ENCODE peak calls at places on chromosomes 3 and 15, in six cellular contexts. One of them, this sample, is unnamed.

GRCh38 chr3:138567403-138567802 is 26.7 kb downstream of the CEP70 start:
- DNase-seq in H1: no peak
- DNase-seq in IMR-90: no peak
- DNase-seq in neuronal stem cell: no peak
- DNase-seq in trophoblast cell: no peak
- DNase-seq in H9: no peak
- DNase-seq in this sample: no peak

GRCh38 chr3:140203510-140203909 is 268.5 kb downstream of the CLSTN2 start:
- DNase-seq in IMR-90: no peak
- DNase-seq in H1: no peak
- DNase-seq in neuronal stem cell: peak; percentile 54
- DNase-seq in trophoblast cell: no peak
- DNase-seq in H9: no peak
- DNase-seq in this sample: no peak

GRCh38 chr3:42051384-42052131 is 39.6 kb upstream of the TRAK1 start:
- DNase-seq in trophoblast cell: no peak
- DNase-seq in neuronal stem cell: no peak
- DNase-seq in IMR-90: no peak
- DNase-seq in H9: no peak
- DNase-seq in H1: no peak
- DNase-seq in this sample: no peak

GRCh38 chr3:61890167-61890566 is 328.8 kb downstream of the PTPRG start:
- DNase-seq in neuronal stem cell: no peak
- DNase-seq in IMR-90: no peak
- DNase-seq in trophoblast cell: no peak
- DNase-seq in H9: no peak
- DNase-seq in H1: no peak
- DNase-seq in this sample: no peak

GRCh38 chr3:4583441-4583840 is 90.3 kb downstream of the ITPR1 start:
- DNase-seq in H9: no peak
- DNase-seq in trophoblast cell: no peak
- DNase-seq in neuronal stem cell: no peak
- DNase-seq in IMR-90: peak; percentile 24
- DNase-seq in H1: no peak
- DNase-seq in this sample: peak; percentile 61

GRCh38 chr3:196969001-196969659 is 497 bp upstream of the PIGZ start:
- DNase-seq in H9: no peak
- DNase-seq in IMR-90: no peak
- DNase-seq in trophoblast cell: no peak
- DNase-seq in H1: no peak
- DNase-seq in neuronal stem cell: no peak
- DNase-seq in this sample: peak; percentile 28

GRCh38 chr3:137174514-137174913 is 216.7 kb downstream of the IL20RB start:
- DNase-seq in IMR-90: no peak
- DNase-seq in neuronal stem cell: no peak
- DNase-seq in H1: no peak
- DNase-seq in H9: no peak
- DNase-seq in trophoblast cell: no peak
- DNase-seq in this sample: no peak

GRCh38 chr3:53225181-53225580 is 30.6 kb downstream of the TKT start:
- DNase-seq in H1: no peak
- DNase-seq in neuronal stem cell: no peak
- DNase-seq in H9: no peak
- DNase-seq in IMR-90: no peak
- DNase-seq in trophoblast cell: no peak
- DNase-seq in this sample: no peak

GRCh38 chr15:35696767-35697231 is 150.8 kb upstream of the DPH6 start:
- DNase-seq in neuronal stem cell: no peak
- DNase-seq in H1: no peak
- DNase-seq in IMR-90: peak; percentile 93
- DNase-seq in H9: no peak
- DNase-seq in trophoblast cell: peak; percentile 27
- DNase-seq in this sample: peak; percentile 85

GRCh38 chr3:6935964-6936363 is 75.0 kb downstream of the GRM7 start:
- DNase-seq in H1: no peak
- DNase-seq in IMR-90: no peak
- DNase-seq in neuronal stem cell: no peak
- DNase-seq in trophoblast cell: no peak
- DNase-seq in H9: no peak
- DNase-seq in this sample: no peak

GRCh38 chr3:111152506-111152905 is 80.9 kb downstream of the NECTIN3 start:
- DNase-seq in H1: no peak
- DNase-seq in IMR-90: peak; percentile 77
- DNase-seq in neuronal stem cell: no peak
- DNase-seq in H9: no peak
- DNase-seq in trophoblast cell: no peak
- DNase-seq in this sample: no peak

GRCh38 chr3:61582287-61582686 is 20.9 kb downstream of the PTPRG start:
- DNase-seq in H9: no peak
- DNase-seq in IMR-90: no peak
- DNase-seq in trophoblast cell: no peak
- DNase-seq in neuronal stem cell: no peak
- DNase-seq in H1: no peak
- DNase-seq in this sample: no peak

GRCh38 chr3:17032407-17033034 is 147.8 kb downstream of the PLCL2 start:
- DNase-seq in trophoblast cell: peak; percentile 14
- DNase-seq in H9: no peak
- DNase-seq in neuronal stem cell: no peak
- DNase-seq in IMR-90: peak; percentile 36
- DNase-seq in H1: no peak
- DNase-seq in this sample: peak; percentile 39

GRCh38 chr15:78968114-78968513 is 23.3 kb upstream of the CTSH start:
- DNase-seq in IMR-90: no peak
- DNase-seq in H1: no peak
- DNase-seq in trophoblast cell: no peak
- DNase-seq in H9: no peak
- DNase-seq in neuronal stem cell: no peak
- DNase-seq in this sample: no peak

GRCh38 chr3:37902674-37903073 is 41.0 kb downstream of the CTDSPL start:
- DNase-seq in H9: no peak
- DNase-seq in neuronal stem cell: no peak
- DNase-seq in trophoblast cell: no peak
- DNase-seq in H1: no peak
- DNase-seq in IMR-90: no peak
- DNase-seq in this sample: no peak

GRCh38 chr3:37903734-37904133 is 42.1 kb downstream of the CTDSPL start:
- DNase-seq in H9: no peak
- DNase-seq in H1: no peak
- DNase-seq in IMR-90: no peak
- DNase-seq in neuronal stem cell: no peak
- DNase-seq in trophoblast cell: no peak
- DNase-seq in this sample: no peak

GRCh38 chr3:37899711-37900306 is 38.1 kb downstream of the CTDSPL start:
- DNase-seq in IMR-90: no peak
- DNase-seq in trophoblast cell: no peak
- DNase-seq in H1: no peak
- DNase-seq in H9: no peak
- DNase-seq in neuronal stem cell: no peak
- DNase-seq in this sample: no peak

GRCh38 chr3:37903320-37903719 is 41.6 kb downstream of the CTDSPL start:
- DNase-seq in IMR-90: no peak
- DNase-seq in neuronal stem cell: no peak
- DNase-seq in H9: no peak
- DNase-seq in trophoblast cell: no peak
- DNase-seq in H1: no peak
- DNase-seq in this sample: no peak

GRCh38 chr3:37901721-37902120 is 40.0 kb downstream of the CTDSPL start:
- DNase-seq in H1: no peak
- DNase-seq in neuronal stem cell: no peak
- DNase-seq in IMR-90: no peak
- DNase-seq in trophoblast cell: peak; percentile 58
- DNase-seq in H9: no peak
- DNase-seq in this sample: no peak
- H3K14ac ChIP-seq in H1: no peak overlapping the region
- H3K14ac ChIP-seq in neuronal stem cell: no peak overlapping the region
- H3K14ac ChIP-seq in IMR-90: no peak overlapping the region
- H3K14ac ChIP-seq in trophoblast cell: no peak overlapping the region
- H3K14ac ChIP-seq in H9: no peak overlapping the region
- H3K14ac ChIP-seq in this sample: no peak overlapping the region

GRCh38 chr3:32842531-32842931 is 24.7 kb downstream of the TRIM71 start:
- DNase-seq in neuronal stem cell: no peak
- DNase-seq in H9: no peak
- DNase-seq in H1: no peak
- DNase-seq in trophoblast cell: no peak
- DNase-seq in IMR-90: no peak
- DNase-seq in this sample: no peak

GRCh38 chr3:32840086-32840841 is 22.5 kb downstream of the TRIM71 start:
- DNase-seq in IMR-90: no peak
- DNase-seq in H1: no peak
- DNase-seq in neuronal stem cell: peak; percentile 74
- DNase-seq in trophoblast cell: no peak
- DNase-seq in H9: peak; percentile 74
- DNase-seq in this sample: no peak

GRCh38 chr3:32839714-32840085 is 21.9 kb downstream of the TRIM71 start:
- DNase-seq in neuronal stem cell: no peak
- DNase-seq in H1: no peak
- DNase-seq in trophoblast cell: no peak
- DNase-seq in H9: no peak
- DNase-seq in IMR-90: no peak
- DNase-seq in this sample: no peak

GRCh38 chr3:32841875-32842505 is 24.2 kb downstream of the TRIM71 start:
- DNase-seq in neuronal stem cell: no peak
- DNase-seq in H9: no peak
- DNase-seq in H1: no peak
- DNase-seq in trophoblast cell: peak; percentile 60
- DNase-seq in IMR-90: no peak
- DNase-seq in this sample: no peak

DNA sequence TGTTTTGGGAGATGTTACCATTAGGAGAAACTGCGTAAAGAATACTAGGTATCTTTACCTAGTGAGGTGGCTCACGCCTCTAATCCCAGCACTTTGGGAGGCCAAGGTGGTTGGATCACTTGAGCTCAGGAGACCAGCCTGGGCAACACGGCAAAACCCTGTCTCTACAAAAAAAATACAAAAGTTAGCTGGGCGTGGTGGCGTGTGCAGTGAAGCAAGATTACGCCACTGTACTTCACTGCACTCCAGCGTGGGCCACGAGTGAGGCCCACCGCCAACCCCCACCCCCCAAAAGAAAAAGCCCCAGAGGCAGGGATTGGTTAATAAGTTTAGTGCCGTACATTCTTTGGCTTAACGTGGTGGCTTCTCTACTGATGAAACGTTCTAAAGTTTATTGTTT is 23.5 kb downstream of the TRIM71 start:
- DNase-seq in H1: no peak
- DNase-seq in IMR-90: no peak
- DNase-seq in trophoblast cell: no peak
- DNase-seq in H9: no peak
- DNase-seq in neuronal stem cell: no peak
- DNase-seq in this sample: no peak
- H3K18ac ChIP-seq in H1: no peak overlapping the region
- H3K18ac ChIP-seq in IMR-90: no peak overlapping the region
- H3K18ac ChIP-seq in trophoblast cell: no peak overlapping the region
- H3K18ac ChIP-seq in H9: no peak overlapping the region
- H3K18ac ChIP-seq in neuronal stem cell: no peak overlapping the region
- H3K18ac ChIP-seq in this sample: no peak overlapping the region

GRCh38 chr3:152252750-152253149 is 16.0 kb upstream of the MBNL1 start:
- DNase-seq in trophoblast cell: no peak
- DNase-seq in IMR-90: no peak
- DNase-seq in neuronal stem cell: no peak
- DNase-seq in H1: no peak
- DNase-seq in H9: no peak
- DNase-seq in this sample: no peak

GRCh38 chr3:152254031-152254430 is 14.7 kb upstream of the MBNL1 start:
- DNase-seq in neuronal stem cell: no peak
- DNase-seq in H9: no peak
- DNase-seq in IMR-90: no peak
- DNase-seq in trophoblast cell: no peak
- DNase-seq in H1: no peak
- DNase-seq in this sample: no peak

GRCh38 chr3:152253514-152253913 is 15.2 kb upstream of the MBNL1 start:
- DNase-seq in trophoblast cell: no peak
- DNase-seq in H9: no peak
- DNase-seq in H1: no peak
- DNase-seq in neuronal stem cell: no peak
- DNase-seq in IMR-90: no peak
- DNase-seq in this sample: no peak

GRCh38 chr3:152255290-152255689 is 13.4 kb upstream of the MBNL1 start:
- DNase-seq in trophoblast cell: no peak
- DNase-seq in neuronal stem cell: no peak
- DNase-seq in IMR-90: no peak
- DNase-seq in H9: no peak
- DNase-seq in H1: no peak
- DNase-seq in this sample: no peak

DNA sequence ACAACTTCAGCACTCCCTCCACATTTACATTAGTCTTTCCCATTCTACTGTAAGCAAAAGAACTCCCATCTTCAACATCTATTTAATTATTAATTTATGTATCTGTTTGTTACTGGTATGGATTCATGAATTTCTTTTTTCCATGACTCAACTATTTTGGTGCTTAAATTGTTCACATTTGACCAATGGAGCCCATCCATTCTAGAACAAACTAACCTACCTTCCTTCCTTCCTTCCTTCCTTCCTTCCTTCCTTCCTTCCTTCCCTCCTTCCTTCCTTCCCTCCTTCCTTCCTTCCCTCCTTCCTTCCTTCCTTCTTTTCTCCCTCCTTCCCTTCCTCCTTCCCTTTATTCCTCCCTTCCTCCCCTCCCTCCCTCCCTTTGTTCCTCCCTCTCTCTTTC is 16.8 kb upstream of the MBNL1 start:
- DNase-seq in H1: no peak
- DNase-seq in H9: no peak
- DNase-seq in neuronal stem cell: no peak
- DNase-seq in trophoblast cell: no peak
- DNase-seq in IMR-90: no peak
- DNase-seq in this sample: no peak
- H3K14ac ChIP-seq in H1: no peak overlapping the region
- H3K14ac ChIP-seq in H9: no peak overlapping the region
- H3K14ac ChIP-seq in neuronal stem cell: no peak overlapping the region
- H3K14ac ChIP-seq in trophoblast cell: no peak overlapping the region
- H3K14ac ChIP-seq in IMR-90: no peak overlapping the region
- H3K14ac ChIP-seq in this sample: no peak overlapping the region

GRCh38 chr3:144553301-144553700 is 581.7 kb downstream of the DIPK2A start:
- DNase-seq in neuronal stem cell: no peak
- DNase-seq in IMR-90: no peak
- DNase-seq in H1: no peak
- DNase-seq in trophoblast cell: no peak
- DNase-seq in H9: no peak
- DNase-seq in this sample: no peak
- H3K18ac ChIP-seq in neuronal stem cell: no peak overlapping the region
- H3K18ac ChIP-seq in IMR-90: no peak overlapping the region
- H3K18ac ChIP-seq in H1: no peak overlapping the region
- H3K18ac ChIP-seq in trophoblast cell: no peak overlapping the region
- H3K18ac ChIP-seq in H9: no peak overlapping the region
- H3K18ac ChIP-seq in this sample: no peak overlapping the region